ENCODE peak calls at places on chromosomes 7 and 10, in nine cellular contexts. One of them, this sample, is unnamed.

GRCh38 chr10:71694567-71694968 is 25.0 kb downstream of the C10orf105 start:
- DNase-seq in Calu3: no peak
- DNase-seq in neuronal stem cell: no peak
- DNase-seq in GM12892: peak; percentile 96
- DNase-seq in transverse colon: peak; percentile 72
- DNase-seq in H54: no peak
- DNase-seq in mesendoderm: no peak
- DNase-seq in C1 segment of cervical spinal cord: no peak
- DNase-seq in right cardiac atrium: no peak
- DNase-seq in this sample: no peak

GRCh38 chr10:34758447-34758996 is 56.6 kb downstream of the PARD3 start:
- DNase-seq in Calu3: peak; percentile 58
- DNase-seq in neuronal stem cell: no peak
- DNase-seq in GM12892: no peak
- DNase-seq in transverse colon: no peak
- DNase-seq in H54: peak; percentile 33
- DNase-seq in mesendoderm: peak; percentile 61
- DNase-seq in C1 segment of cervical spinal cord: no peak
- DNase-seq in right cardiac atrium: no peak
- DNase-seq in this sample: no peak

GRCh38 chr10:30433779-30434272 is at the start of gene MAP3K8:
- DNase-seq in Calu3: peak; percentile 88
- DNase-seq in neuronal stem cell: peak; percentile 89
- DNase-seq in GM12892: peak; percentile 70
- DNase-seq in transverse colon: peak; percentile 91
- DNase-seq in H54: peak; percentile 69
- DNase-seq in mesendoderm: peak; percentile 97
- DNase-seq in C1 segment of cervical spinal cord: peak; percentile 38
- DNase-seq in right cardiac atrium: peak; percentile 93
- DNase-seq in this sample: peak; percentile 64

GRCh38 chr10:75042292-75042974 is 69.0 kb upstream of the SAMD8 start:
- DNase-seq in Calu3: no peak
- DNase-seq in neuronal stem cell: no peak
- DNase-seq in GM12892: no peak
- DNase-seq in transverse colon: no peak
- DNase-seq in H54: peak; percentile 57
- DNase-seq in mesendoderm: no peak
- DNase-seq in C1 segment of cervical spinal cord: no peak
- DNase-seq in right cardiac atrium: no peak
- DNase-seq in this sample: no peak

GRCh38 chr10:32942081-32942480 is 15.9 kb downstream of the ITGB1 start:
- DNase-seq in Calu3: no peak
- DNase-seq in neuronal stem cell: no peak
- DNase-seq in GM12892: no peak
- DNase-seq in transverse colon: no peak
- DNase-seq in H54: no peak
- DNase-seq in mesendoderm: no peak
- DNase-seq in C1 segment of cervical spinal cord: no peak
- DNase-seq in right cardiac atrium: no peak
- DNase-seq in this sample: no peak

GRCh38 chr7:644381-645305 is 81.9 kb upstream of the DNAAF5 start:
- DNase-seq in Calu3: no peak
- DNase-seq in neuronal stem cell: no peak
- DNase-seq in GM12892: no peak
- DNase-seq in transverse colon: no peak
- DNase-seq in H54: no peak
- DNase-seq in mesendoderm: no peak
- DNase-seq in C1 segment of cervical spinal cord: no peak
- DNase-seq in right cardiac atrium: no peak
- DNase-seq in this sample: no peak

GRCh38 chr7:127057918-127058317 is 194.8 kb downstream of the GRM8 start:
- DNase-seq in Calu3: no peak
- DNase-seq in neuronal stem cell: no peak
- DNase-seq in GM12892: no peak
- DNase-seq in transverse colon: no peak
- DNase-seq in H54: no peak
- DNase-seq in mesendoderm: no peak
- DNase-seq in C1 segment of cervical spinal cord: no peak
- DNase-seq in right cardiac atrium: no peak
- DNase-seq in this sample: no peak

GRCh38 chr7:2033586-2034135 is 199.1 kb downstream of the MAD1L1 start:
- DNase-seq in Calu3: no peak
- DNase-seq in neuronal stem cell: no peak
- DNase-seq in GM12892: no peak
- DNase-seq in transverse colon: no peak
- DNase-seq in H54: no peak
- DNase-seq in mesendoderm: no peak
- DNase-seq in C1 segment of cervical spinal cord: no peak
- DNase-seq in right cardiac atrium: no peak
- DNase-seq in this sample: no peak

GRCh38 chr10:61028861-61029361 is 84.9 kb upstream of the RHOBTB1 start:
- DNase-seq in Calu3: no peak
- DNase-seq in neuronal stem cell: no peak
- DNase-seq in GM12892: no peak
- DNase-seq in transverse colon: no peak
- DNase-seq in H54: no peak
- DNase-seq in mesendoderm: peak; percentile 77
- DNase-seq in C1 segment of cervical spinal cord: no peak
- DNase-seq in right cardiac atrium: no peak
- DNase-seq in this sample: no peak

GRCh38 chr7:70525991-70526390 is 606.0 kb upstream of the GALNT17 start:
- DNase-seq in Calu3: no peak
- DNase-seq in neuronal stem cell: no peak
- DNase-seq in GM12892: no peak
- DNase-seq in transverse colon: no peak
- DNase-seq in H54: no peak
- DNase-seq in mesendoderm: no peak
- DNase-seq in C1 segment of cervical spinal cord: no peak
- DNase-seq in right cardiac atrium: no peak
- DNase-seq in this sample: no peak

GRCh38 chr7:34727464-34727995 is 69.5 kb downstream of the NPSR1 start:
- DNase-seq in Calu3: no peak
- DNase-seq in neuronal stem cell: no peak
- DNase-seq in GM12892: no peak
- DNase-seq in transverse colon: no peak
- DNase-seq in H54: no peak
- DNase-seq in mesendoderm: no peak
- DNase-seq in C1 segment of cervical spinal cord: no peak
- DNase-seq in right cardiac atrium: no peak
- DNase-seq in this sample: no peak

GRCh38 chr7:123791001-123791400 is 42.2 kb upstream of the WASL start:
- DNase-seq in Calu3: no peak
- DNase-seq in neuronal stem cell: no peak
- DNase-seq in GM12892: no peak
- DNase-seq in transverse colon: no peak
- DNase-seq in H54: no peak
- DNase-seq in mesendoderm: no peak
- DNase-seq in C1 segment of cervical spinal cord: no peak
- DNase-seq in right cardiac atrium: no peak
- DNase-seq in this sample: no peak

GRCh38 chr10:26555719-26556368 is 117.7 kb downstream of the APBB1IP start:
- DNase-seq in Calu3: peak; percentile 50
- DNase-seq in neuronal stem cell: no peak
- DNase-seq in GM12892: no peak
- DNase-seq in transverse colon: peak; percentile 67
- DNase-seq in H54: no peak
- DNase-seq in mesendoderm: no peak
- DNase-seq in C1 segment of cervical spinal cord: no peak
- DNase-seq in right cardiac atrium: peak; percentile 48
- DNase-seq in this sample: no peak

GRCh38 chr7:105800442-105800841 is 76.0 kb downstream of the ATXN7L1 start:
- DNase-seq in Calu3: no peak
- DNase-seq in neuronal stem cell: no peak
- DNase-seq in GM12892: peak; percentile 17
- DNase-seq in transverse colon: no peak
- DNase-seq in H54: no peak
- DNase-seq in mesendoderm: no peak
- DNase-seq in C1 segment of cervical spinal cord: no peak
- DNase-seq in right cardiac atrium: no peak
- DNase-seq in this sample: no peak

GRCh38 chr7:132055331-132056120 is 499.1 kb upstream of the PODXL start:
- DNase-seq in Calu3: no peak
- DNase-seq in neuronal stem cell: no peak
- DNase-seq in GM12892: no peak
- DNase-seq in transverse colon: no peak
- DNase-seq in H54: no peak
- DNase-seq in mesendoderm: no peak
- DNase-seq in C1 segment of cervical spinal cord: no peak
- DNase-seq in right cardiac atrium: no peak
- DNase-seq in this sample: no peak